ENCODE peak calls at places on chromosomes 3 and 15, in eight cellular contexts. F is epithelial cell of proximal tubule, P is GM12865, X is hepatocyte, H is breast epithelium, W is AG09319, A is HFFc6, G is esophagus squamous epithelium. I is an unnamed sample.

GRCh38 chr3:42711491-42712343 is 9.1 kb upstream of the HHATL start:
- DNase-seq in X (no peak), A (no peak), H (no peak), W (no peak), P (no peak), G (no peak), F (no peak), I (no peak)

GRCh38 chr15:100880897-100881242 is 1.2 kb downstream of the ALDH1A3 start:
- DNase-seq in H (no peak), A (no peak), W (no peak), X (no peak), F (no peak), G (no peak), P (no peak), I (no peak)

GRCh38 chr15:74957301-74958035 is 896 bp upstream of the RPP25 start:
- DNase-seq in X (no peak), F (no peak), A (no peak), H (no peak), P (no peak), W (no peak), G (no peak), I (no peak)

GRCh38 chr3:143786229-143787199 is 61.8 kb downstream of the SLC9A9 start:
- DNase-seq in P (no peak), W (no peak), X (no peak), A (no peak), G (no peak), H (peak), F (no peak), I (no peak)

GRCh38 chr15:57122080-57122845 is 203.8 kb downstream of the TCF12 start:
- DNase-seq in G (no peak), F (no peak), H (no peak), W (no peak), P (no peak), X (no peak), A (peak), I (no peak)

GRCh38 chr3:49244589-49245205 is 32.3 kb downstream of the C3orf62 start:
- DNase-seq in G (no peak), X (no peak), P (peak), H (no peak), F (no peak), A (no peak), W (no peak), I (no peak)

GRCh38 chr15:48389701-48390143 is 58.5 kb downstream of the DUT start:
- DNase-seq in F (no peak), G (no peak), W (no peak), H (no peak), P (no peak), X (no peak), A (peak), I (no peak)

GRCh38 chr15:84844964-84845363 is 27.8 kb downstream of the ALPK3 start:
- DNase-seq in G (no peak), A (no peak), F (no peak), H (no peak), X (no peak), W (no peak), P (no peak), I (no peak)

GRCh38 chr3:42631650-42632049 is 21.8 kb upstream of the ZBTB47 start:
- DNase-seq in G (no peak), F (no peak), W (no peak), X (no peak), A (no peak), H (no peak), P (no peak), I (no peak)

GRCh38 chr15:90087454-90088154 is 14.7 kb downstream of the IDH2 start:
- DNase-seq in F (no peak), W (no peak), A (peak), H (no peak), X (no peak), G (no peak), P (peak), I (no peak)

GRCh38 chr3:119289371-119289770 is 4.8 kb upstream of the ARHGAP31 start:
- DNase-seq in G (no peak), H (no peak), F (no peak), A (no peak), X (no peak), P (no peak), W (no peak), I (no peak)

GRCh38 chr3:166785851-166786250 is 594.2 kb downstream of the ZBBX start:
- DNase-seq in G (no peak), A (no peak), P (no peak), X (no peak), H (no peak), W (no peak), F (no peak), I (no peak)

GRCh38 chr15:60660290-60661051 is 181.5 kb upstream of the ICE2 start:
- DNase-seq in A (peak), P (peak), X (peak), H (no peak), W (peak), G (no peak), F (no peak), I (no peak)

GRCh38 chr3:182238141-182238540 is 526.4 kb downstream of the SOX2 start:
- DNase-seq in A (no peak), F (no peak), X (no peak), W (no peak), P (no peak), G (no peak), H (no peak), I (no peak)

GRCh38 chr15:74367296-74367854 is at the start of gene CYP11A1:
- DNase-seq in W (no peak), G (no peak), F (no peak), H (no peak), X (no peak), P (no peak), A (no peak), I (no peak)

GRCh38 chr3:149437710-149438109 is 36.8 kb upstream of the TM4SF4 start:
- DNase-seq in A (no peak), F (no peak), P (no peak), G (no peak), X (peak), W (no peak), H (no peak), I (no peak)

GRCh38 chr3:9731206-9732079 is at the start of gene BRPF1:
- DNase-seq in X (peak), H (peak), A (peak), F (peak), W (peak), G (peak), P (peak), I (peak)
- TF ChIP-seq CTCF in X (no peak), H (no peak), A (peak), F (no peak), W (peak), G (peak), P (no peak), I (no peak)

GRCh38 chr15:27601239-27601942 is 497.7 kb downstream of the OCA2 start:
- DNase-seq in H (no peak), W (no peak), X (peak), A (no peak), G (no peak), P (peak), F (no peak), I (no peak)
- TF ChIP-seq CTCF in H (no peak), W (no peak), X (no peak), A (no peak), G (no peak), P (no peak), F (no peak), I (no peak)

GRCh38 chr3:12947504-12948369 is 106.4 kb upstream of the RPL32 start:
- DNase-seq in X (peak), A (peak), G (no peak), H (peak), P (no peak), W (peak), F (no peak), I (no peak)
- TF ChIP-seq CTCF in X (no peak), A (peak), G (no peak), H (no peak), P (peak), W (no peak), F (peak), I (peak)

GRCh38 chr3:197527569-197527968 is 28.2 kb downstream of the BDH1 start:
- DNase-seq in A (no peak), X (no peak), P (no peak), W (no peak), H (no peak), G (no peak), F (no peak), I (no peak)

GRCh38 chr3:197524128-197524527 is 31.6 kb downstream of the BDH1 start:
- DNase-seq in G (no peak), P (no peak), W (no peak), X (no peak), A (no peak), H (no peak), F (no peak), I (no peak)

GRCh38 chr3:197532388-197532787 is 23.4 kb downstream of the BDH1 start:
- DNase-seq in F (no peak), A (no peak), X (no peak), W (no peak), P (no peak), H (no peak), G (no peak), I (no peak)

GRCh38 chr3:197525706-197526105 is 30.1 kb downstream of the BDH1 start:
- DNase-seq in F (no peak), H (no peak), A (peak), W (no peak), P (no peak), G (no peak), X (no peak), I (no peak)

GRCh38 chr3:197528190-197528589 is 27.6 kb downstream of the BDH1 start:
- DNase-seq in G (no peak), X (no peak), A (peak), W (no peak), F (no peak), P (no peak), H (no peak), I (no peak)
- TF ChIP-seq CTCF in G (no peak), X (no peak), A (no peak), W (no peak), F (no peak), P (no peak), H (no peak), I (no peak)

GRCh38 chr3:79341961-79342360 is 425.8 kb downstream of the ROBO1 start:
- DNase-seq in H (no peak), G (no peak), X (no peak), A (no peak), W (no peak), P (no peak), F (no peak), I (no peak)

GRCh38 chr3:79339846-79340245 is 428.0 kb downstream of the ROBO1 start:
- DNase-seq in F (no peak), H (no peak), P (no peak), X (no peak), G (no peak), W (no peak), A (no peak), I (no peak)

DNA sequence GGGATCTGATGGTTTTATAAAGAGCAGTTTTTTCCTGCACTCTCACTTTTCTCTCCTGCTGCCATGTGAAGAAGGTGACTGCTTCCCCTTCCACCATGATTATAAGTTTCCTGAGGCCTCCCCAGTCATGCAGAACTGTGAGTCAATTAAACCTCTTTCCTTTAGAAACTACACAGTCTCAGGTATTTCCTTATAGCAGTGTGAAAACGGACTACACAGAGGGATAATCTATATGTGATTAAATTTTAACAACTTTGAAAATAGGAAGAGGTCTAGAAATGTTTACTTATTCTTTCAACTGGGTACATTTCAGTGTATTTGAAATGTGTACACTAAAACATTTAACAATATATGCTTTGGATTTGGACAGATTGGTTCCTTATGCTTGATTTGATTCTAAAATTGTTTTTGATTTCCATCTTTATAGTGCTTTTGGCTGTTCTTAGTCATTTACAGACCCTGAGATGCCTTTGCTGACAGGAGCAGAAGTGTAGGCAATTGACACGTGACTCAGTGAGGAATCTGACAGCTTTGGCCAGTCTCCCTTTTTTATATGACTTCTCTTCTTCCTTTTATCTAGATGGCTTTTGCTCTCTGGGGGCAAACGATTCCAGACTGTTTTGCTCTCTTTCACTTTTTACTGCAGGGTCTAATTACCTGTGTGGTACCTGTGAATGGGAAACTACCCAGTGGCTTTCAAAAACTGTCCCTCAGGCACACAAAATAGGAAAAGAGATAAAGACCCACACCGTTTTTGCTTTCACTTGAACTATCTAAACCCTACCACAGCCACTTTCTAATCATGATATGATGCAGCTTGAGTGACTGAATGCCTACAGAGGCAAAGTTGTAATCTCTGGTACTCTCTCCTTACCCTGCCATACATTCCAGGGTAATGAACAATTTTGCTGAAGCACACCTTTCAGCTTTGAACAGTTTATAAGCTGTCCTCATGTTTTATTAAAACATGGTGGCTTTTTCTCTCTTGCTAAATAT is 422.6 kb downstream of the ROBO1 start:
- DNase-seq in H (no peak), G (no peak), F (no peak), A (peak), P (no peak), W (no peak), X (no peak), I (no peak)
- TF ChIP-seq CTCF in H (no peak), G (no peak), F (no peak), A (no peak), P (no peak), W (no peak), X (no peak), I (no peak)

DNA sequence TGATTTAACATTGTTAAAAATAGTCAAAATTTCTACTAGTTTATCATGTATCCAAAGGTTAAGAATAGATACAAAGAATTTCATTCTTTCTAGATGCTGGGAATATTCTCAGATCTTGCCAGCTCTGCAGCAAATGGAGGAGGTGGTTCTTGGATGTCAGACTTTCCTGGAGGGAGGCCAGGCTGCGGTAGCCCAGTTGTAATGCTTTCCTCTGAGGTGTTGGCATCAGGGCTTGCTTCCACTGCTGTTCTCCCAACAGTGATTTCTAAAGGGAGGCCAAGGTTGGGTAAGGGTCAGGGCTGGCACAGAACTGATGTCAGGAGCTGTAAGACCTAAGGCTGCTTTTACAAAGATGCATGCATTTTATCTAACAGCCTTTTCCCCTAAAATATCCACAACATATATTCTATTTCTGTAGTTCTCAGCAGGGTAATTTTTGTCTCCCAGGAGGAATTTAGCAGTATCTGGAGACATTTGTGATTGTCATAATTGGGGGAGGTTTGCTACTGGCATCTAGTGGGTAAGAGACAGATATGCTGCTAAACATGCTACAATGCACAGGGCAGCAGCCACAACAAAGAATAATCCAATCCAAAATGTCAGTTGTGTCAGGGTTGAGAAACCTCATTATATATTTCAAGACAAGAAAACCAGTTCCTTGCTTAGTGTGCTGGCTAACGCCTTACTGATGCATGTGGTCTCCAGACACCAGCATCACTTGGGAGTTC is 42.0 kb upstream of the SPTSSB start:
- DNase-seq in A (no peak), W (no peak), X (no peak), F (no peak), G (no peak), P (no peak), H (peak), I (no peak)
- TF ChIP-seq CTCF in A (no peak), W (no peak), X (peak), F (peak), G (no peak), P (no peak), H (no peak), I (no peak)

I was measured in progenitor cell of endocrine pancreas.